ENCODE peak calls at places on chromosome 4, in five cellular contexts. Q is AG09319, Z is left ventricle myocardium inferior, U is tibial nerve, L is mesothelial cell of epicardium. I is an unnamed sample.

GRCh38 chr4:94676910-94677309 is 80.8 kb upstream of the BMPR1B start:
- DNase-seq in L (no peak), Z (no peak), Q (no peak), U (no peak), I (no peak)

GRCh38 chr4:30959781-30960485 is 239.8 kb downstream of the PCDH7 start:
- DNase-seq in U (no peak), L (no peak), Q (no peak), Z (no peak), I (no peak)

GRCh38 chr4:26871611-26872010 is 11.0 kb downstream of the STIM2 start:
- DNase-seq in Z (no peak), L (no peak), Q (no peak), U (no peak), I (no peak)

GRCh38 chr4:52588097-52588496 is 71.0 kb downstream of the USP46 start:
- DNase-seq in U (no peak), Z (peak), Q (no peak), L (no peak), I (no peak)

GRCh38 chr4:168776382-168776781 is 233.7 kb downstream of the CBR4 start:
- DNase-seq in U (no peak), Z (no peak), Q (no peak), L (no peak), I (no peak)

GRCh38 chr4:8021796-8022195 is 82.1 kb upstream of the AFAP1 start:
- DNase-seq in Q (no peak), Z (no peak), L (no peak), U (no peak), I (no peak)

GRCh38 chr4:26992657-26993361 is 132.2 kb downstream of the STIM2 start:
- DNase-seq in L (no peak), U (no peak), Q (no peak), Z (no peak), I (no peak)

GRCh38 chr4:7049739-7050138 is 6.6 kb downstream of the TADA2B start:
- DNase-seq in L (no peak), Z (no peak), U (no peak), Q (no peak), I (no peak)

GRCh38 chr4:153170407-153170806 is 33.8 kb upstream of the TRIM2 start:
- DNase-seq in L (no peak), Z (no peak), Q (no peak), U (no peak), I (no peak)

GRCh38 chr4:48269861-48270515 is 350 bp upstream of the TEC start:
- DNase-seq in Z (peak), Q (peak), L (peak), U (peak), I (peak)

GRCh38 chr4:171203425-171203824 is 609.8 kb upstream of the GALNTL6 start:
- DNase-seq in Z (no peak), Q (no peak), U (no peak), L (no peak), I (no peak)

GRCh38 chr4:4339504-4340085 is 47.3 kb upstream of the NSG1 start:
- DNase-seq in U (no peak), Z (no peak), Q (no peak), L (no peak), I (no peak)

GRCh38 chr4:4344915-4345527 is 41.9 kb upstream of the NSG1 start:
- DNase-seq in U (no peak), L (no peak), Z (no peak), Q (no peak), I (no peak)

GRCh38 chr4:4338632-4339031 is 48.3 kb upstream of the NSG1 start:
- DNase-seq in Z (no peak), L (no peak), Q (no peak), U (no peak), I (no peak)

GRCh38 chr4:4343038-4343437 is 43.9 kb upstream of the NSG1 start:
- DNase-seq in Z (no peak), Q (no peak), L (no peak), U (no peak), I (no peak)

DNA sequence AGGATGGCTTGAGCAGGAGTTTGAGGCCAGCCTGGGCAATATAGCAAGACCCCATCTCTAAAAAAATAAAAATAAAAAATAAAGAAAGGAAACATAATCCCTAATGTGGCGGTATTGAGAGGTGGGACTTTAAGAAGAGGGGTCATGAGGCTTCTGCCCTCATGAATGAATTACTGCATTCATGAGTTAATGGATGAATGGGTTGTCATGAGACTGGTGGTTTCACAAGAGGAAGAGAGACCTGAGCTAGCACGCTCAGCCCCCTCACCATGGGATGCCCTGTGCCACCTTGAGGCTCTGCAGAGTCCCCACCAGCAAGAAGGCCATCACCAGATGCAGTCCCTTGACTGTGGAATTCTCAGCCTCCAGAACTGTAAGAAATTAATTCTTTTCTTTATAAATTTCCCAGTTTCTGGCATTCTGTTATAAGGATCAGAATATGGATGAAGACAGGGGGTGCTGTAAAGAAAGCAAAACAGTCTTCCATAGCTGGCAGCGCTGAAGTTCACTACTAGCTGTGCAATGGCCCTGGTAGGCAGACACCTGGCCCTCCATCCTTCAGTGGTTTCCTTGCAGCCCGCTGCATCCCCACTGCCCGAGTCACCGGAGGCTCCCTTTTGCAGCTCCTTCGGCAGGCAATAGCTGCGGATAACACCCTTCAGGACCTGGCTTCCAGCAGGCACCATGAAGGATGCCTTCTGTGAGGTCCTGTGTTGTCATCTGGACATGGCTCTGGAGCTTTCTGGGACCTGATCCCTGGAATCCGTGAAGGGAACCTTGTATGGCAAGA is 44.8 kb upstream of the NSG1 start:
- DNase-seq in Z (no peak), Q (no peak), L (no peak), U (no peak), I (no peak)
- TF ChIP-seq CTCF in Z (no peak), Q (no peak), L (no peak), U (no peak), I (no peak)

DNA sequence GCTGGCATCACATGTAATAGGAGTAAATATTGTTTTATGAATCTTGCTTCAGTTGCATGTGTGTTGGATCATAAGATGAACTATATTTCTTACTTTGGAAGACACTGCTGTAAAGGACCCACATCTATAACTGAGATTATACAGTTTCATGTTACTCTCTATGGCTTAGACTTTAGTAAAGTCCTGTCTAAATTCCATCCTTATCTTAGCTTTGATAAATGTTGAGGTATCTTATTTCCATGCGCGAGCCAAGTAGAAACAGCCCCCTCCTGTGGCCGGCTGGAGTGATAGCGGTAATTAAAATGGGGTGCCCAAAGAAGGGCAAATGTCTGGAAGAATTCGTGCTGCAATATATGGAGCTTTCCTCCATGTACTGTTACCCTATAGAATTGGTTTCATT is 43.0 kb downstream of the CCDC158 start:
- DNase-seq in L (no peak), U (no peak), Z (no peak), Q (no peak), I (no peak)
- TF ChIP-seq CTCF in L (peak), U (no peak), Z (peak), Q (peak), I (peak)

DNA sequence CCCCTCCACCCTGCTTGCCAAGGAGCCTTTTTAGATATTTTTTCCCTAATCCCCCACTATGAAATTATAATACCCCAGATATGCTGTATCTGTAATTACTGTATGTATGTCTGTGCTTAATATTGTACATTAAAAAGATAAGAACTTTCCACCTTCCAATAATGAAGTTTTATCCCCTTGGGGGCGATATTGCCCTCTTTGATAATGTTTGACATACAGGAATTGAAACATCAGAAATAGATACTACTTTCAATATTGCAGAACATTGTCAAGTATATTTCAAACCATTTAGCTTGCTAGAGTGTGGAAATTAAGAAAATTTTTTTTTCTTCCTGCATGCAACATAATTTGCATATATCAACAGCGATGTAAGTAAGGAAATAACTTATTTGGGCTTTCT is 58.9 kb downstream of the NAF1 start:
- DNase-seq in Z (no peak), L (no peak), Q (no peak), U (no peak), I (no peak)
- TF ChIP-seq CTCF in Z (no peak), L (no peak), Q (peak), U (no peak), I (peak)

GRCh38 chr4:101174679-101175078 is 172.6 kb downstream of the PPP3CA start:
- DNase-seq in U (no peak), L (no peak), Z (no peak), Q (no peak), I (no peak)
- TF ChIP-seq CTCF in U (no peak), L (no peak), Z (no peak), Q (no peak), I (no peak)

GRCh38 chr4:122930877-122931276 is 8.5 kb upstream of the NUDT6 start:
- DNase-seq in L (no peak), U (no peak), Z (no peak), Q (no peak), I (no peak)
- TF ChIP-seq CTCF in L (peak), U (peak), Z (peak), Q (peak), I (peak)